ENCODE peak calls at places on chromosomes 16 and 17, in four cellular contexts. K is amygdala; R is NCI-H460; T is stimulated activated CD4-positive, alpha-beta T cell treated with anti-CD3 and anti-CD28 coated beads, Interleukin-2, amount 100 ng/mL, for 48 hours. E is an unnamed sample.

GRCh38 chr16:85486256-85486915 is 126.7 kb upstream of the GSE1 start:
- DNase-seq in K (no peak), R (no peak), T (no peak), E (peak)

GRCh38 chr17:49390548-49391324 is 23.9 kb downstream of the PHB1 start:
- DNase-seq in K (peak), R (no peak), T (no peak), E (no peak)

GRCh38 chr16:69593756-69594155 is 28.0 kb downstream of the NFAT5 start:
- DNase-seq in K (no peak), R (no peak), T (no peak), E (no peak)

GRCh38 chr16:1152123-1152638 is 725 bp upstream of the CACNA1H start:
- DNase-seq in K (no peak), R (no peak), T (peak), E (no peak)

GRCh38 chr16:50267651-50268050 is 1.3 kb downstream of the ADCY7 start:
- DNase-seq in K (no peak), R (no peak), T (no peak), E (no peak)

GRCh38 chr16:66588981-66589713 is 9.9 kb downstream of the CMTM2 start:
- DNase-seq in K (no peak), R (no peak), T (peak), E (no peak)

GRCh38 chr17:61839300-61839786 is 24.0 kb downstream of the BRIP1 start:
- DNase-seq in K (no peak), R (no peak), T (no peak), E (no peak)

GRCh38 chr16:12231666-12232065 is 255.1 kb downstream of the SNX29 start:
- DNase-seq in K (no peak), R (no peak), T (no peak), E (no peak)

GRCh38 chr16:14263011-14263410 is 191.9 kb downstream of the MRTFB start:
- DNase-seq in K (no peak), R (no peak), T (no peak), E (no peak)

GRCh38 chr16:714079-714478 is 839 bp upstream of the METRN start:
- DNase-seq in K (no peak), R (no peak), T (no peak), E (no peak)

GRCh38 chr16:80931661-80931984 is 75.1 kb downstream of the CMC2 start:
- DNase-seq in K (no peak), R (no peak), T (no peak), E (no peak)

GRCh38 chr16:27455700-27456099 is 53.7 kb downstream of the IL21R start:
- DNase-seq in K (no peak), R (no peak), T (no peak), E (no peak)